ENCODE peak calls at places on chromosomes 2 and 18, in seven cellular contexts. One of them, this sample, is unnamed.

GRCh38 chr2:226652388-226652787 is 147.2 kb downstream of the IRS1 start:
- DNase-seq in mammary epithelial cell: peak; percentile 96
- DNase-seq in PC-9: peak; percentile 96
- DNase-seq in PC-3: peak; percentile 96
- DNase-seq in GM12878: no peak
- DNase-seq in HCT116: peak; percentile 98
- DNase-seq in HepG2: no peak
- DNase-seq in this sample: no peak

GRCh38 chr2:29110916-29111315 is 4.3 kb upstream of the CLIP4 start:
- DNase-seq in HepG2: no peak
- DNase-seq in PC-3: peak; percentile 64
- DNase-seq in HCT116: no peak
- DNase-seq in mammary epithelial cell: peak; percentile 76
- DNase-seq in GM12878: no peak
- DNase-seq in PC-9: peak; percentile 81
- DNase-seq in this sample: no peak

GRCh38 chr2:116911520-116911919 is 903.0 kb upstream of the DDX18 start:
- DNase-seq in HepG2: no peak
- DNase-seq in mammary epithelial cell: no peak
- DNase-seq in PC-3: no peak
- DNase-seq in PC-9: no peak
- DNase-seq in GM12878: no peak
- DNase-seq in HCT116: no peak
- DNase-seq in this sample: no peak

GRCh38 chr2:136375017-136375901 is 257.3 kb upstream of the CXCR4 start:
- DNase-seq in PC-9: no peak
- DNase-seq in mammary epithelial cell: peak; percentile 57
- DNase-seq in HepG2: no peak
- DNase-seq in HCT116: no peak
- DNase-seq in GM12878: no peak
- DNase-seq in PC-3: no peak
- DNase-seq in this sample: no peak

GRCh38 chr18:3726241-3726951 is 276.4 kb downstream of the TGIF1 start:
- DNase-seq in HepG2: no peak
- DNase-seq in mammary epithelial cell: no peak
- DNase-seq in GM12878: no peak
- DNase-seq in HCT116: no peak
- DNase-seq in PC-9: no peak
- DNase-seq in PC-3: no peak
- DNase-seq in this sample: no peak

GRCh38 chr2:219497495-219498279 is 1.0 kb upstream of the GMPPA start:
- DNase-seq in HepG2: peak; percentile 38
- DNase-seq in PC-3: peak; percentile 78
- DNase-seq in mammary epithelial cell: peak; percentile 66
- DNase-seq in HCT116: peak; percentile 56
- DNase-seq in GM12878: no peak
- DNase-seq in PC-9: peak; percentile 67
- DNase-seq in this sample: no peak

GRCh38 chr18:3620146-3621119 is 170.5 kb downstream of the TGIF1 start:
- DNase-seq in PC-9: no peak
- DNase-seq in PC-3: no peak
- DNase-seq in HCT116: no peak
- DNase-seq in GM12878: no peak
- DNase-seq in HepG2: peak; percentile 46
- DNase-seq in mammary epithelial cell: no peak
- DNase-seq in this sample: no peak

GRCh38 chr2:37427241-37427640 is 82.8 kb downstream of the QPCT start:
- DNase-seq in mammary epithelial cell: no peak
- DNase-seq in PC-9: no peak
- DNase-seq in PC-3: no peak
- DNase-seq in HCT116: no peak
- DNase-seq in HepG2: no peak
- DNase-seq in GM12878: no peak
- DNase-seq in this sample: no peak

GRCh38 chr2:37388074-37388473 is 43.6 kb downstream of the QPCT start:
- DNase-seq in PC-9: peak; percentile 84
- DNase-seq in PC-3: peak; percentile 76
- DNase-seq in mammary epithelial cell: peak; percentile 96
- DNase-seq in HepG2: no peak
- DNase-seq in HCT116: no peak
- DNase-seq in GM12878: no peak
- DNase-seq in this sample: no peak

GRCh38 chr2:102155131-102155702 is 12.7 kb downstream of the IL1R1 start:
- DNase-seq in mammary epithelial cell: no peak
- DNase-seq in PC-3: no peak
- DNase-seq in GM12878: no peak
- DNase-seq in HCT116: no peak
- DNase-seq in PC-9: no peak
- DNase-seq in HepG2: no peak
- DNase-seq in this sample: no peak

GRCh38 chr18:63207154-63207790 is 112.3 kb downstream of the BCL2 start:
- DNase-seq in GM12878: no peak
- DNase-seq in HCT116: no peak
- DNase-seq in PC-9: no peak
- DNase-seq in PC-3: no peak
- DNase-seq in mammary epithelial cell: no peak
- DNase-seq in HepG2: no peak
- DNase-seq in this sample: no peak
- H2AFZ ChIP-seq in GM12878: no peak overlapping the region
- H2AFZ ChIP-seq in HCT116: no peak overlapping the region
- H2AFZ ChIP-seq in PC-9: no peak overlapping the region
- H2AFZ ChIP-seq in PC-3: no peak overlapping the region
- H2AFZ ChIP-seq in mammary epithelial cell: no peak overlapping the region
- H2AFZ ChIP-seq in HepG2: no peak overlapping the region
- H2AFZ ChIP-seq in this sample: no peak overlapping the region

GRCh38 chr2:96530144-96530430 is 6.5 kb upstream of the ARID5A start:
- DNase-seq in GM12878: no peak
- DNase-seq in PC-9: no peak
- DNase-seq in HCT116: no peak
- DNase-seq in PC-3: no peak
- DNase-seq in mammary epithelial cell: no peak
- DNase-seq in HepG2: no peak
- DNase-seq in this sample: no peak
- H3K4me1 ChIP-seq in GM12878: peaks cover 80% of the 10 kb centered on the region
- H3K4me1 ChIP-seq in PC-9: peaks cover 36% of the 10 kb centered on the region
- H3K4me1 ChIP-seq in HCT116: peaks cover 12% of the 10 kb centered on the region
- H3K4me1 ChIP-seq in PC-3: peaks cover 21% of the 10 kb centered on the region
- H3K4me1 ChIP-seq in mammary epithelial cell: peaks cover 44% of the 10 kb centered on the region
- H3K4me1 ChIP-seq in HepG2: peaks cover 28% of the 10 kb centered on the region
- H3K4me1 ChIP-seq in this sample: peaks cover 14% of the 10 kb centered on the region

DNA sequence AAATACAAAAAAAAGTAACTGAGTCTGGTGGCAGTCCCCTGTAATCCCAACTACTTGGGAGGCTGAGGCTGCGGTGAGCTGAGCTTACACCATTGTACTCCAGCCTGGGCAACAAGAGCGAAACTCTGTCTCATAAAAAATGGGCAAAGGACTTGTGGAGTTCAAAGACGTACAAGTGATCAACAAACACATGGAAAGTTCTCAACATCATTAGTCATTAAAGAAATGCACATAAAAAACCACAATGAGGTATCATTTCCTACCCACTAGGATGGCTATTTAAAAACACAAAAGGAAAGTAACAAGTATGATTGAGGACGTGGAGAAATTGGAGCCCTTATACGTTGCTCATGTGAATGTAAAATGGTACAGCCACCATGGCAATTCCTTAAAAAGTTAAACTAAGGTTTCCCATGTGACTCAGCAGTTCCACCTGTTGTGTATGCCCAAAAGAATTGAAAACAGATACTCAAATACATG is 52.3 kb downstream of the RAB10 start:
- DNase-seq in PC-9: no peak
- DNase-seq in HCT116: peak; percentile 36
- DNase-seq in HepG2: no peak
- DNase-seq in mammary epithelial cell: peak; percentile 79
- DNase-seq in PC-3: peak; percentile 97
- DNase-seq in GM12878: peak; percentile 42
- DNase-seq in this sample: no peak
- H3K79me2 ChIP-seq in PC-9: peaks cover 94% of the 10 kb centered on the region
- H3K79me2 ChIP-seq in HCT116: peaks cover 97% of the 10 kb centered on the region
- H3K79me2 ChIP-seq in HepG2: peaks cover 78% of the 10 kb centered on the region
- H3K79me2 ChIP-seq in mammary epithelial cell: peaks cover 97% of the 10 kb centered on the region
- H3K79me2 ChIP-seq in PC-3: peaks cover 92% of the 10 kb centered on the region
- H3K79me2 ChIP-seq in GM12878: peaks cover 57% of the 10 kb centered on the region
- H3K79me2 ChIP-seq in this sample: peaks cover 91% of the 10 kb centered on the region

GRCh38 chr18:31041346-31042067 is 1.0 kb downstream of the DSC3 start:
- DNase-seq in HepG2: no peak
- DNase-seq in PC-9: no peak
- DNase-seq in PC-3: peak; percentile 47
- DNase-seq in mammary epithelial cell: peak; percentile 73
- DNase-seq in HCT116: no peak
- DNase-seq in GM12878: no peak
- DNase-seq in this sample: no peak

GRCh38 chr18:31040982-31041345 is 1.6 kb downstream of the DSC3 start:
- DNase-seq in HepG2: no peak
- DNase-seq in GM12878: no peak
- DNase-seq in HCT116: no peak
- DNase-seq in PC-3: peak; percentile 60
- DNase-seq in PC-9: no peak
- DNase-seq in mammary epithelial cell: peak; percentile 60
- DNase-seq in this sample: no peak

GRCh38 chr18:31042391-31043181 is at the start of gene DSC3:
- DNase-seq in mammary epithelial cell: peak; percentile 97
- DNase-seq in GM12878: no peak
- DNase-seq in HepG2: no peak
- DNase-seq in PC-3: peak; percentile 61
- DNase-seq in PC-9: no peak
- DNase-seq in HCT116: no peak
- DNase-seq in this sample: no peak

GRCh38 chr18:31043709-31044108 is 1.2 kb upstream of the DSC3 start:
- DNase-seq in PC-9: no peak
- DNase-seq in PC-3: no peak
- DNase-seq in mammary epithelial cell: no peak
- DNase-seq in GM12878: no peak
- DNase-seq in HepG2: no peak
- DNase-seq in HCT116: no peak
- DNase-seq in this sample: no peak

GRCh38 chr18:31042068-31042390 is 513 bp downstream of the DSC3 start:
- DNase-seq in HCT116: no peak
- DNase-seq in GM12878: no peak
- DNase-seq in PC-9: no peak
- DNase-seq in mammary epithelial cell: no peak
- DNase-seq in HepG2: no peak
- DNase-seq in PC-3: no peak
- DNase-seq in this sample: no peak
- H2AFZ ChIP-seq in HCT116: no peak overlapping the region
- H2AFZ ChIP-seq in GM12878: no peak overlapping the region
- H2AFZ ChIP-seq in PC-9: no peak overlapping the region
- H2AFZ ChIP-seq in mammary epithelial cell: peak overlapping the region; percentile 59
- H2AFZ ChIP-seq in HepG2: no peak overlapping the region
- H2AFZ ChIP-seq in PC-3: peak overlapping the region; percentile 77
- H2AFZ ChIP-seq in this sample: no peak overlapping the region

GRCh38 chr2:24287171-24287570 is 73.2 kb downstream of the ITSN2 start:
- DNase-seq in PC-9: no peak
- DNase-seq in mammary epithelial cell: no peak
- DNase-seq in GM12878: no peak
- DNase-seq in HCT116: no peak
- DNase-seq in HepG2: no peak
- DNase-seq in PC-3: no peak
- DNase-seq in this sample: no peak
- H3K4me1 ChIP-seq in PC-9: no peaks in the 10 kb centered on the region
- H3K4me1 ChIP-seq in mammary epithelial cell: no peaks in the 10 kb centered on the region
- H3K4me1 ChIP-seq in GM12878: no peaks in the 10 kb centered on the region
- H3K4me1 ChIP-seq in HCT116: no peaks in the 10 kb centered on the region
- H3K4me1 ChIP-seq in HepG2: no peaks in the 10 kb centered on the region
- H3K4me1 ChIP-seq in PC-3: no peaks in the 10 kb centered on the region
- H3K4me1 ChIP-seq in this sample: peaks cover 39% of the 10 kb centered on the region

DNA sequence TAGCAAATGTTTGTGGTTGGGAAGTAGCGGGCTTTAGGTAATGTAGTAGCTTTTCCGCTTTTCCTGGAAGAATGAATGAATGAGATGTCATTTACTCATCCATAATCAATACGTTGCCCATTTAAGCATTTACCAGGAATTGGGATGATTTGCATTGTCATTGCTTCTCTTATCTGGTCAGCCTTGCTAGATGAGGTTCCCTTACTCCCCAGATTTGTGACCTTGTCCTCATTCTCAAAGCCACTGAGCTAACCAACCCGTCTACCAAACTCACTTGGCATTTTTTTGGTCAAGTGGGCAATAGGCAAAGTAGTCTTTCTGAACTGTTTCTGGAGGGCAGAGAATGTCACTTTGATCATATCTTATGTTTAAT is 756 bp downstream of the GALNT1 start:
- DNase-seq in PC-3: no peak
- DNase-seq in GM12878: no peak
- DNase-seq in HCT116: no peak
- DNase-seq in mammary epithelial cell: no peak
- DNase-seq in HepG2: no peak
- DNase-seq in PC-9: no peak
- DNase-seq in this sample: peak; percentile 77
- H3K79me2 ChIP-seq in PC-3: peaks cover 53% of the 10 kb centered on the region
- H3K79me2 ChIP-seq in GM12878: peaks cover 19% of the 10 kb centered on the region
- H3K79me2 ChIP-seq in HCT116: peaks cover 47% of the 10 kb centered on the region
- H3K79me2 ChIP-seq in mammary epithelial cell: peaks cover 57% of the 10 kb centered on the region
- H3K79me2 ChIP-seq in HepG2: peaks cover 48% of the 10 kb centered on the region
- H3K79me2 ChIP-seq in PC-9: peaks cover 54% of the 10 kb centered on the region
- H3K79me2 ChIP-seq in this sample: peaks cover 55% of the 10 kb centered on the region

This sample was measured in Karpas-422.